ENCODE peak calls at places on chromosome X, in four cellular contexts. One of them, this sample, is unnamed.

GRCh38 chrX:87697409-87697808 is 179.8 kb downstream of the KLHL4 start:
- DNase-seq in K562: no peak
- DNase-seq in HEK293T: no peak
- DNase-seq in HepG2: no peak
- DNase-seq in this sample: no peak

GRCh38 chrX:147803948-147804347 is 107.8 kb upstream of the FMR1 start:
- DNase-seq in K562: peak
- DNase-seq in HEK293T: peak
- DNase-seq in HepG2: peak
- DNase-seq in this sample: no peak

GRCh38 chrX:153909024-153909979 is 4.8 kb downstream of the AVPR2 start:
- DNase-seq in K562: peak
- DNase-seq in HEK293T: peak
- DNase-seq in HepG2: peak
- DNase-seq in this sample: peak

GRCh38 chrX:136272325-136272724 is 21.1 kb upstream of the MAP7D3 start:
- DNase-seq in K562: no peak
- DNase-seq in HEK293T: peak
- DNase-seq in HepG2: no peak
- DNase-seq in this sample: no peak

GRCh38 chrX:47226071-47226470 is 6.7 kb upstream of the USP11 start:
- DNase-seq in K562: no peak
- DNase-seq in HEK293T: no peak
- DNase-seq in HepG2: no peak
- DNase-seq in this sample: no peak

GRCh38 chrX:2650865-2651264 is 40.2 kb upstream of the CD99 start:
- DNase-seq in K562: no peak
- DNase-seq in HEK293T: no peak
- DNase-seq in HepG2: no peak
- DNase-seq in this sample: no peak

GRCh38 chrX:135421932-135422809 is at the start of gene SMIM10L2A:
- DNase-seq in K562: peak
- DNase-seq in HEK293T: no peak
- DNase-seq in HepG2: no peak
- DNase-seq in this sample: peak

GRCh38 chrX:153476628-153477027 is 6.3 kb upstream of the HAUS7 start:
- DNase-seq in K562: no peak
- DNase-seq in HEK293T: no peak
- DNase-seq in HepG2: no peak
- DNase-seq in this sample: no peak

DNA sequence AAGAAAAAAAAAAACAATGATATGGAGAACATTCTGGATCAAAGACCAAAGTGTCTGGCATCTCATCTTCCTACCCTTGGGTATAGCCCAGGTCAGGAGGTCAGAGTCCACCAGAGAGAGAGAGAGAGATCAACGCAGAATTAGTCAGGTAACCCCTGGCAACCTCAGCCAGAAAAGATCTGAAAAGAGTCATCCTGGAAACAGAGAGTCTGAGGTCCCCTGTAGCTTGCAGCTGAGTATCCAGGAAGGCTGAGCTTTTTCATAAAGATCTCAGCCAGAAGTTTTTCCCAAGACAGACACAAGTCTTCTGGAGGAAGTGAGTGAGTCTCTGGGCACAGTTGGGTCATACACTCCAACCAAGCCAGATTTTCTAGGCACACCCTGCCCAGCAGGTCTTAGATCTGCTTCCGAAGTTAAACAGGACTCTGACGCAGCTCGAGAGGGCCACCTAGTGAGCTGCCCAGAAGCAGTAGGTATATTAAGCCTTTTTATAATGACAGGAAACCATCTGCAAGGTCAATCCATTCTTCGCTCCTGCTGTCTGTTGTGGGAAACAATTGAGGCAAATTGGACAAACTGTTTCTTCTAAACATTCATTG is 35.7 kb downstream of the ACE2 start:
- DNase-seq in K562: peak
- DNase-seq in HEK293T: peak
- DNase-seq in HepG2: peak
- DNase-seq in this sample: peak
- TF ChIP-seq ELF4 in K562: no peak
- TF ChIP-seq ELF4 in HEK293T: no peak
- TF ChIP-seq ELF4 in HepG2: no peak
- TF ChIP-seq ELF4 in this sample: no peak

GRCh38 chrX:155046129-155046810 is 19.6 kb downstream of the FUNDC2 start:
- DNase-seq in K562: no peak
- DNase-seq in HEK293T: no peak
- DNase-seq in HepG2: no peak
- DNase-seq in this sample: no peak

GRCh38 chrX:155053656-155054055 is 17.3 kb downstream of the CMC4 start:
- DNase-seq in K562: no peak
- DNase-seq in HEK293T: no peak
- DNase-seq in HepG2: no peak
- DNase-seq in this sample: no peak

GRCh38 chrX:155046811-155047528 is 20.3 kb downstream of the FUNDC2 start:
- DNase-seq in K562: no peak
- DNase-seq in HEK293T: no peak
- DNase-seq in HepG2: no peak
- DNase-seq in this sample: no peak

GRCh38 chrX:155052738-155053498 is 18.0 kb downstream of the CMC4 start:
- DNase-seq in K562: no peak
- DNase-seq in HEK293T: no peak
- DNase-seq in HepG2: no peak
- DNase-seq in this sample: no peak

DNA sequence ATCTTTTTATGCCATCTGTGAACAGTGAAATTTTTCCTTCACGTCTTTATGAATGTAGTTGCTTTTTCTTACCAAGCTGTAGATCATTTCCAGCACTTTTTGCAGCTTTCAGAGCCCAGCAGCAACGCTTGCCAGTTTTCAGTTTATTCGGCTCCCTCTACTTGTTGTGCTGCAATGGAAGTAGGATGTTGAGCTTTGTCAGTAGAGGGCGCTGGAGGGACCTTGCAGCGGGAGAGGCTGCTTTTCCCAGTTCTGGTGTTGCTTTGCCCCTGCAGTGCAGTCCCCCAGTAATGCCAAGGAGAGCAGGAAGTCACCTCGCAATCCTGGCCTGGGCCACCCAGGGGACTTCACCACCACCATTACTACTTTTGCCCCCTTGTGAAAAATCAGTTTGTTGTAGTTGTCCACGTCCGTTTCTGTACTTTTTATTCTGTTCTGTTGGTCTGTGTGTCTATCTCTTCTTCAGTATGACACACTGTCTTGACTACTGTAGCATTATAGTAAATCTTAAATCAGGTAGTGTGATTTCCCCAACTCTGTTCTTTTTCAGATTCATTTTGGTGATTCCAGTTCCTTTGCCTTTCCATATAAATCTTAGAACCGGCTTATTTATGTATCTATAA is 21.8 kb downstream of the CMC4 start:
- DNase-seq in K562: peak
- DNase-seq in HEK293T: peak
- DNase-seq in HepG2: peak
- DNase-seq in this sample: peak
- TF ChIP-seq ELF4 in K562: no peak
- TF ChIP-seq ELF4 in HEK293T: no peak
- TF ChIP-seq ELF4 in HepG2: no peak
- TF ChIP-seq ELF4 in this sample: no peak

GRCh38 chrX:20595928-20596550 is 329.3 kb upstream of the RPS6KA3 start:
- DNase-seq in K562: no peak
- DNase-seq in HEK293T: no peak
- DNase-seq in HepG2: no peak
- DNase-seq in this sample: peak
- TF ChIP-seq ELF4 in K562: no peak
- TF ChIP-seq ELF4 in HEK293T: no peak
- TF ChIP-seq ELF4 in HepG2: no peak
- TF ChIP-seq ELF4 in this sample: no peak

DNA sequence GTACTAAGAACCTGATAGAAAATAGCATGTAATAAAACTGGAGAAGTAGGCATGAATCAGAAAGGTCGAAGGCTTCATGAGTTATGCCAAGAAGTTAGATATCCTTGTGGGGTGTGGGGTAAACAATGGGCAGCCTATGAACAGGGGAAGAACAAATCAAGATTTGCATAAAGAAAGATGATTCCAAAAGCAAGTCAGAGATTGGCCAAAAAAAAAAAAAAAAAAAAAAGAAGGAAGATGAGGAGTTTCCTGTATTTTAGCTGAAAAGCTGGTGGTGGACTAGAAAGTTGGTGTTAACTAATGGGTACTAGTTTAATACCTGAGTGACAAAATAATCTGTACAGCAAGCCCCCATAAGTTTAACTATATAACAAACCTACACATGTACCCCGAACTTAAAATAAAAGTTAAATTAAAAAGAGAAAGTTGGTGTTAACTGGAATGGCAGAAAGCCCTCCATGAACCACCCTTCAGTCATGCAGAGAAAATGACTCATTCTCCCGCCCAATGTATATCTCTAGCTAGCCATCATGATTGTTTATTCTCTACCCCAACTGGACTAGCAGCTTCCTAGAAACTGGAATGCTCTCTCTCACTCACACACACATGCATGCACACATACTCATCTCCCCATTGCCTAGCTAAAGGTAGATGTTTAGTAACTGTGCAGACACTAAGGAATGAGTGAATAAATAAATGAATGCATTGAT is 41.7 kb downstream of the ATP11C start:
- DNase-seq in K562: peak
- DNase-seq in HEK293T: no peak
- DNase-seq in HepG2: no peak
- DNase-seq in this sample: no peak
- TF ChIP-seq ELF4 in K562: no peak
- TF ChIP-seq ELF4 in HEK293T: no peak
- TF ChIP-seq ELF4 in HepG2: no peak
- TF ChIP-seq ELF4 in this sample: no peak

GRCh38 chrX:48827654-48827968 is 1.3 kb downstream of the ERAS start:
- DNase-seq in K562: no peak
- DNase-seq in HEK293T: no peak
- DNase-seq in HepG2: no peak
- DNase-seq in this sample: no peak
- TF ChIP-seq ELF4 in K562: no peak
- TF ChIP-seq ELF4 in HEK293T: no peak
- TF ChIP-seq ELF4 in HepG2: no peak
- TF ChIP-seq ELF4 in this sample: no peak

DNA sequence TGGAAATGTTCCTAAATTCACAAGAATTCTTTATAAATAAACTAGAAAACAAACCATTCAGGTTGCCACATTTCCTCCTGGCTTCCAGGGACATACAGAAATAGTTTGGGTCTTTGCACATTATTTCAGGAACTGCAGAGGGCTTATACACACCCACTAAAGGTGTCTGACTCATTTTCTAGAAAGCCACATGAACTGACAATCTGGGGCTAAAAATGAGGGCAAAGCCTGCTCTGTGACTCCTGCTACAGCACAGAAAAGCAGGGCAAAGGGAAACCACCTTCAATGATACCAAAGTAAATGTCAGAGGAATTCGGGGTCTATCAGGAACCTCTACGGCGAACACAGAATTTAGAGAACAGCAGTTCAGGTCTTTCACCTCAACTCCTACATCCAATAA is 112.2 kb upstream of the MAP3K15 start:
- DNase-seq in K562: no peak
- DNase-seq in HEK293T: no peak
- DNase-seq in HepG2: no peak
- DNase-seq in this sample: no peak
- TF ChIP-seq ELF4 in K562: no peak
- TF ChIP-seq ELF4 in HEK293T: no peak
- TF ChIP-seq ELF4 in HepG2: no peak
- TF ChIP-seq ELF4 in this sample: no peak

DNA sequence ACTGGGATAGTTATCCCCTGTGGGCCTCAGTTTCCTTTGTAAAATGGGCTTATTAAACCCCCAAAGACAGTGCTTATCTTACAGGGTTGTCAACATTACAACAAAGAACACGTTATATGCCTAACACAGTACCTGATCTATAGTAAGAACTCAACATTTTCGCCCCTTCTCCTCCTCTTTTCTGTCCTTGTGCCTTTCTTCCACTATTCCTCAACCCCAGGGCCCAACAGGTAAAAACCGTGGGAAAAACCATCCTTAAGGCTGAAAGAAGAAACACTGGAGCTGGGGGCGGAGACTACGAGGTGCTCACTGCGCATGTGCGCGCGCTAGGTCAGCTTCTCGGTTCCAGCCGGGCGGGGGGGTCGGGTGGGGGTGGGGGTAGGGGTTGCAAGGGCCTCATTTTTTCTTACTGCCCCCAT is 435 bp upstream of the XIAP start:
- DNase-seq in K562: no peak
- DNase-seq in HEK293T: no peak
- DNase-seq in HepG2: no peak
- DNase-seq in this sample: no peak
- TF ChIP-seq ELF4 in K562: no peak
- TF ChIP-seq ELF4 in HEK293T: no peak
- TF ChIP-seq ELF4 in HepG2: no peak
- TF ChIP-seq ELF4 in this sample: no peak

GRCh38 chrX:116317409-116317808 is 119.0 kb upstream of the SLC6A14 start:
- DNase-seq in K562: no peak
- DNase-seq in HEK293T: no peak
- DNase-seq in HepG2: no peak
- DNase-seq in this sample: no peak
- TF ChIP-seq ELF4 in K562: no peak
- TF ChIP-seq ELF4 in HEK293T: no peak
- TF ChIP-seq ELF4 in HepG2: no peak
- TF ChIP-seq ELF4 in this sample: no peak

This sample was measured in WTC11.